ENCODE peak calls at places on chromosome 15, in seven cellular contexts. D is astrocyte, F is K562, H is mammary epithelial cell, W is neuronal stem cell, I is SK-N-SH, A is neural progenitor cell. E is an unnamed sample.

GRCh38 chr15:80003171-80003570 is 32.2 kb upstream of the BCL2A1 start:
- DNase-seq in H (peak; percentile 14), A (no peak), W (no peak), I (no peak), F (no peak), D (no peak), E (no peak)

GRCh38 chr15:41115652-41116115 is 396 bp downstream of the INO80 start:
- DNase-seq in I (no peak), W (peak; percentile 44), D (peak; percentile 29), F (peak; percentile 83), H (peak; percentile 65), A (peak; percentile 79), E (peak; percentile 53)

GRCh38 chr15:98872777-98873176 is 134.8 kb downstream of the PGPEP1L start:
- DNase-seq in H (no peak), W (no peak), D (no peak), I (no peak), F (no peak), A (no peak), E (peak; percentile 84)

GRCh38 chr15:25790003-25790660 is 73.0 kb downstream of the ATP10A start:
- DNase-seq in I (no peak), A (no peak), D (peak; percentile 84), H (no peak), F (no peak), W (no peak), E (peak; percentile 9)

GRCh38 chr15:70794596-70795310 is 31.4 kb upstream of the UACA start:
- DNase-seq in F (no peak), I (no peak), H (no peak), D (peak; percentile 76), A (no peak), W (no peak), E (no peak)

GRCh38 chr15:31269961-31270575 is 56.6 kb upstream of the KLF13 start:
- DNase-seq in I (no peak), H (no peak), F (no peak), D (no peak), W (no peak), A (peak; percentile 1), E (no peak)

GRCh38 chr15:25731411-25731810 is 131.7 kb downstream of the ATP10A start:
- DNase-seq in H (no peak), W (no peak), I (no peak), F (no peak), D (no peak), A (no peak), E (peak; percentile 12)

GRCh38 chr15:60912984-60913697 is 316.0 kb downstream of the RORA start:
- DNase-seq in I (no peak), D (no peak), A (no peak), F (no peak), H (peak; percentile 16), W (no peak), E (no peak)

GRCh38 chr15:98649621-98649995 is 1.3 kb downstream of the IGF1R start:
- DNase-seq in H (no peak), F (no peak), A (peak; percentile 58), D (no peak), W (no peak), I (peak; percentile 57), E (no peak)

GRCh38 chr15:37814847-37815246 is 119.6 kb upstream of the TMCO5A start:
- DNase-seq in A (no peak), H (no peak), W (no peak), I (no peak), F (no peak), D (no peak), E (no peak)

GRCh38 chr15:40939909-40940801 is 11.0 kb downstream of the DLL4 start:
- DNase-seq in A (no peak), H (no peak), F (no peak), D (no peak), W (no peak), I (no peak), E (no peak)

GRCh38 chr15:98548172-98548971 is 100.0 kb upstream of the IGF1R start:
- DNase-seq in A (peak; percentile 80), D (peak; percentile 50), H (peak; percentile 74), W (peak; percentile 56), F (no peak), I (peak; percentile 64), E (no peak)

GRCh38 chr15:85125056-85125661 is 143.5 kb downstream of the PDE8A start:
- DNase-seq in D (peak; percentile 42), W (no peak), A (no peak), H (peak; percentile 41), I (no peak), F (no peak), E (peak; percentile 79)

GRCh38 chr15:49707598-49707997 is 86.8 kb downstream of the DTWD1 start:
- DNase-seq in D (no peak), I (no peak), F (no peak), H (no peak), A (no peak), W (no peak), E (no peak)

GRCh38 chr15:64383760-64384159 is 2.5 kb upstream of the PCLAF start:
- DNase-seq in A (no peak), F (no peak), D (no peak), H (no peak), W (no peak), I (no peak), E (no peak)

DNA sequence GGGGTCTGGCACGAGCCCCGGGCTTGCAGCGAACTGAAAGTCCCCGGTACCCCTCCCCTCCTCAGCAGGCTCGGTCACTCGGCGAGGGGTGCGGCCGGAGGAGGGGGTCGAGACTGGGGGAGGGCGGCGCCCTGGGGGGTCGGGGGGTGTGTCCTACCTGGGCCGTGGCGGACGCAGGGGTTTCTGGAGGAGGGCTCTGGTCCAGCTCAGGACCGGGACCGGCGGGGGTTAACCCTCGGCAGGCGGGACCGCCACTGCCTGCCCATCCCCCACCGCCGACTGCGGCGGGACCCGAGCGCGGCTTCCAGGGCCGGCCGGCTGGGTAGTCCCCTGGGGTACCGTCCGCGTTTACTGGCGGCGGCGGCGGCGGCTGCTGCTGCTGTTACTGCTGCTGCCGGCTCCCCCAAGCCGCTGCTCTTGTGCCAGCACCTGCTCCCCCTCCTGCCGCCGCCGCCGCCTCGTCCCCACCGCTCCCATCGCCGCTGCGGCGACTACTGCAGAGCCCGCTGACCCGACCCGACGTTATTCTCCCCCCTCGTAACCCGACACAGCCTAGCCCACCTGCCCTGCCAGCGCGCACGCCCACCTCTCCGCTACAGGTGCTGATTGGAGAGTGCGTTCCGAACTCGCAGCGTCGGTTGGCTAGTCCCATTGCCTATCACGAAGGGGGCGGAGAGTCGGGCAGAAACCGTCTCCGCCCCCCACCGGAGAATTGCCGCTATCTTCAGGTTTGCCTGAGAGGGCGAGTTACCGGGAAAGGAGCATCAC is at the start of gene TTBK2:
- DNase-seq in I (peak; percentile 95), D (peak; percentile 95), W (peak; percentile 99), H (peak; percentile 98), F (peak; percentile 97), A (peak; percentile 99), E (peak; percentile 99)
- H3K9ac ChIP-seq in I (peak within 1 kb of the TSS; percentile 73), D (peak within 1 kb of the TSS; percentile 83), W (peak within 1 kb of the TSS; percentile 94), H (peak within 1 kb of the TSS; percentile 85), F (peak within 1 kb of the TSS; percentile 89), A (peak within 1 kb of the TSS; percentile 43), E (peak within 1 kb of the TSS; percentile 7)

GRCh38 chr15:56038015-56038414 is 44.6 kb upstream of the NEDD4 start:
- DNase-seq in A (no peak), H (peak; percentile 66), I (no peak), D (no peak), W (no peak), F (no peak), E (no peak)
- H2AFZ ChIP-seq in A (no peak overlapping the region), H (peak overlapping the region; percentile 53), I (peak overlapping the region; percentile 69), D (no peak overlapping the region), W (no peak overlapping the region), F (peak overlapping the region; percentile 26), E (no peak overlapping the region)

DNA sequence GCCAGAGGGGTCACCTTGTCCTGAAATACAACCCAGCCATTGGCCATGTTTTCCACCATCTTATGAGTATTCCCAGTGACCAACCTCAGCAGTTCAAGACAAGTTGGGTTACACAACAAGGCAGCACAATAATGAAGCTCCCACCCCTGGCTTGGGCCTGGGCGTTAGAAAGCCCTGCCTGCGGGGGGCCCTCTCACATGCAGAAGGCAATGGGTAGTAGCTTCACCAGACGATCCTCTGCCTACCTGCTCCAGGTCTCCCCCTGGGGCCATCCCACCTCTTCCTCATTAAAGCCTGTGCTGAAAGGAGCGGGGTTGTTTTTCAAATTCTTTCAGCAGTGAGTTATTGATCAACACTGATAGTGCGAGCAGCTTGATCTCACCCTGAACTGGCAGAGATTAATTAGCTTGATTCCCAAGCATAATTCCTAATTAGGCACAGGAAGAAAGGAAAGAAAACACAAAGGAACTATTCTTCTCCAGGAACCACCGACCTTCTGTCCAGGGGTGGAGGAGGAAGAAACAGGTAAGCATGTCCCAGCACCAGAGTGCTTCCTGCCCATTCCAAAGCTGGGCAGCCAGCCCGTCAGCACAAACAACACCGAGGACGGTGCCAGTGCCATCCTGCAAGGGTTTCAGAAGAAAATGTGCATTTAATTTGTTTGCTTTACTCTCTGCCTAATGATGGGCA is 79.7 kb upstream of the CGNL1 start:
- DNase-seq in H (peak; percentile 4), A (no peak), I (no peak), W (no peak), F (no peak), D (no peak), E (no peak)
- H3K9ac ChIP-seq in H (no peak overlapping the region), A (no peak overlapping the region), I (no peak overlapping the region), W (no peak overlapping the region), F (no peak overlapping the region), D (no peak overlapping the region), E (no peak overlapping the region)

GRCh38 chr15:44673639-44674038 is 10.2 kb upstream of the SPG11 start:
- DNase-seq in F (no peak), H (no peak), W (no peak), I (no peak), D (no peak), A (no peak), E (no peak)

GRCh38 chr15:44667039-44667360 is 3.5 kb upstream of the SPG11 start:
- DNase-seq in A (no peak), F (no peak), I (no peak), W (no peak), D (no peak), H (no peak), E (no peak)

GRCh38 chr15:44668925-44669324 is 5.5 kb upstream of the SPG11 start:
- DNase-seq in D (no peak), I (no peak), A (no peak), F (no peak), H (no peak), W (no peak), E (no peak)

GRCh38 chr15:44666208-44667038 is 3.0 kb upstream of the SPG11 start:
- DNase-seq in W (no peak), A (no peak), H (no peak), D (no peak), I (no peak), F (no peak), E (no peak)

DNA sequence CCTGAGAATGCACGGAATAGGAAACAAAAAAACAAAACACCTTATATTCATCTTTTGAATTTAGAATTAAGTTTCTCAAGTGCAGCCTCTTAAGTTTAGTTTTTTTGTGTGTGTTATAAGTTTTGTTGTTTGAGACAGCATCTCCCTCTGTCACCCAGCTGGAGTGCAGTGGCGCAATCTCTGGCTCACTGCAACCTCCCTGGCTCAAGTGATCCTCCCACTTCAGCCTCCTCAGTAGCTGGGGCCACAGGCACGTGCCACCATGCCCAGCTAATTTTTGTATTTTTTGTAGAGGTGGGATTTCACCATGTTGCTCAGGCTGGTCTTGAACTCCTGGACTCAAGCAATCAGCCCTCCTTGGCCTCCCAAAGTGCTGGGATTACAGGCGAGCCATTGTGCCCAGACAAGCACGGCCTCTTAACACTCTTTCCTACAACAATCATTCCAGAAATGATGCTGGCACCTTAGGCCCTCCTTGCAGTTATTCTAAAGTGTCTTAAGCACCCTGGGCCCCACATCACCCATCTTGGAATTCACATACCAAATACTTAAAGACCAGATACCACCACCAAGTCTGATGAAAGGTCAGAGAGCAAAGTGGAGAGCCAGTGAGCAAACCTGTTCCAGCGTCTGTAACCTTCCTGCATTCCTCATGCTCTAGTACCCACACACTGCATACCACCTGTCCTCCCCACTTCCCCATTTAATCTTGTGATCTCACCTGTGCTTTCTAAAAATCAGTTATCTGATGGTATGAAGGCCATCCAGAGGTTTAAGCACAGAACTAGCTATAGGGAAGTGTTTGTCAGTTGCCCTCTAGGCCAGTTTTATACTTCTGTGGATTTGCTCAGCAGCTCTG is 6.9 kb upstream of the SPG11 start:
- DNase-seq in D (no peak), F (peak; percentile 2), A (no peak), H (no peak), I (no peak), W (no peak), E (no peak)
- H2AFZ ChIP-seq in D (no peak overlapping the region), F (no peak overlapping the region), A (no peak overlapping the region), H (no peak overlapping the region), I (no peak overlapping the region), W (no peak overlapping the region), E (no peak overlapping the region)

E was measured in PC-3.